ENCODE peak calls at places on chromosomes 5 and 9, in six cellular contexts. H, L, B, C, N and W are unnamed samples.

GRCh38 chr5:179162351-179163235 is 102.4 kb downstream of the ZNF354C start:
- DNase-seq in H (no peak), L (no peak), C (no peak), B (no peak), N (no peak), W (no peak)

GRCh38 chr9:129140397-129141065 is 29.3 kb downstream of the PTPA start:
- DNase-seq in C (no peak), B (peak; percentile 54), H (peak; percentile 67), L (no peak), N (peak; percentile 48), W (peak; percentile 50)

GRCh38 chr9:137030528-137030927 is 1.4 kb downstream of the FUT7 start:
- DNase-seq in C (no peak), H (no peak), N (no peak), L (no peak), B (no peak), W (no peak)

GRCh38 chr9:4519604-4520003 is 29.3 kb downstream of the SLC1A1 start:
- DNase-seq in N (no peak), L (no peak), C (no peak), B (no peak), H (no peak), W (no peak)

GRCh38 chr9:109132473-109133095 is 12.8 kb upstream of the TMEM245 start:
- DNase-seq in B (no peak), C (no peak), N (no peak), L (no peak), H (no peak), W (no peak)

GRCh38 chr5:175393922-175394321 is 50.1 kb downstream of the DRD1 start:
- DNase-seq in C (no peak), N (no peak), H (no peak), L (no peak), B (no peak), W (no peak)

GRCh38 chr5:82045526-82046267 is 73.9 kb downstream of the ATG10 start:
- DNase-seq in H (peak; percentile 20), N (no peak), C (peak; percentile 22), L (peak; percentile 47), B (no peak), W (no peak)

GRCh38 chr5:68884893-68885292 is 208.9 kb upstream of the SLC30A5 start:
- DNase-seq in L (no peak), C (no peak), B (no peak), H (no peak), N (no peak), W (no peak)

GRCh38 chr5:72244862-72245371 is 75.1 kb downstream of the MRPS27 start:
- DNase-seq in L (no peak), N (no peak), B (no peak), C (no peak), H (peak; percentile 88), W (peak; percentile 27)

GRCh38 chr5:163532203-163532892 is 26.9 kb downstream of the MAT2B start:
- DNase-seq in B (no peak), N (no peak), H (no peak), L (no peak), C (no peak), W (no peak)

GRCh38 chr5:39195198-39195826 is 24.1 kb downstream of the FYB1 start:
- DNase-seq in C (no peak), H (no peak), B (no peak), N (no peak), L (no peak), W (no peak)

GRCh38 chr9:8338249-8338721 is 538.7 kb upstream of the DMAC1 start:
- DNase-seq in B (no peak), C (no peak), N (no peak), H (peak; percentile 24), L (peak; percentile 71), W (peak; percentile 15)

GRCh38 chr9:78351816-78352215 is 54.9 kb downstream of the PSAT1 start:
- DNase-seq in C (no peak), N (no peak), L (no peak), H (no peak), B (no peak), W (no peak)

GRCh38 chr9:107480386-107480789 is 9.2 kb downstream of the KLF4 start:
- DNase-seq in N (peak; percentile 58), L (peak; percentile 54), C (no peak), H (peak; percentile 93), B (peak; percentile 17), W (no peak)

GRCh38 chr5:114686345-114686744 is 324.5 kb downstream of the KCNN2 start:
- DNase-seq in H (no peak), C (no peak), N (no peak), L (no peak), B (no peak), W (no peak)

GRCh38 chr5:112077180-112077579 is 320.2 kb upstream of the NREP start:
- DNase-seq in B (no peak), H (peak; percentile 27), N (no peak), C (peak; percentile 0), L (peak; percentile 3), W (no peak)

GRCh38 chr5:180818942-180819341 is 16.3 kb upstream of the MGAT1 start:
- DNase-seq in L (no peak), N (no peak), C (no peak), B (no peak), H (no peak), W (no peak)

GRCh38 chr9:125240649-125240999 is 519 bp downstream of the HSPA5 start:
- DNase-seq in B (peak; percentile 45), H (peak; percentile 51), C (no peak), N (peak; percentile 57), L (no peak), W (peak; percentile 59)

GRCh38 chr9:107810493-107810931 is 320.9 kb upstream of the KLF4 start:
- DNase-seq in B (no peak), C (no peak), N (no peak), H (peak; percentile 58), L (peak; percentile 7), W (peak; percentile 3)

DNA sequence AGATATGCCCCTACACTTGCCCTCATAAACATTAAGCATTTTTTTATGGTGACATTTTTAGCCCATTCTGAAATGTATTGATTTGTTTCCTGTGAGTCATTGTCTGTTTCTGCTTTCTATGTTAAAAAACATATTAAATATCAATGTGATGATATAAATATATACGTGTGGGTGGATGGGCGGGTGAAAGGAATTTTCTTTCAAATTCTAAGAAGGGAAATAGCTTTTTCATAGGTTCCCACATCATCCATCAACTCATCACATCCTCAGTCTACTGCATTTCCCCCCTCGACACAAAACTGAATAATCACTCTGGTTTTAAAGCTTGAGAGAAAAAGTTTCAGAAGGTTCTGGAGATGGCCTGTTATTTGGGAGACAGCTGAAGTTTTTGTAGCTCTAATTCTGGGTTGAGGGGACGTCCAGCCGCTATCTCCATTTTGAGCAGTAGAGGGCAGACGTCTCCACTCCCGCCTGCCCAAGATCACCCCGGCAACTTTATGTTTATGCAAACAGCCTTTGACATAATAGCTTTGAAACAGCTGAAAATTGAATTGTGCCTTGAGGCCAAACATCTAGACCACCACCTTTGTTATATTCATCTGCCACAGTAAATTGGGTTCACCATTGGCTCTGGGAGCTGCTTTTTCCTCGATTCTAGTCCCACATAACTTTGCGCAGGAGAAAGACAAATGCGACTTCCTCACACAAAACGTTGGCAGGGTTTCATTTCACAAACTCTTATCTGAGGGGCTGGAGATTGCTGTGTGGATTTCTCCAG is 216.2 kb upstream of the CLINT1 start:
- DNase-seq in B (peak; percentile 28), H (peak; percentile 62), C (peak; percentile 76), L (peak; percentile 44), N (peak; percentile 52), W (peak; percentile 58)
- H3K4me3 ChIP-seq in B (no peak overlapping the region), H (peak overlapping the region; percentile 33), C (peak overlapping the region; percentile 17), L (peak overlapping the region; percentile 20), N (peak overlapping the region; percentile 69), W (no peak overlapping the region)

GRCh38 chr5:16508730-16509531 is 43.3 kb upstream of the ZNF622 start:
- DNase-seq in N (peak; percentile 64), C (no peak), B (peak; percentile 66), H (peak; percentile 19), L (no peak), W (peak; percentile 95)

GRCh38 chr5:16510123-16510522 is 44.5 kb upstream of the ZNF622 start:
- DNase-seq in B (no peak), L (no peak), H (no peak), C (no peak), N (no peak), W (no peak)

GRCh38 chr5:16505904-16506303 is 40.3 kb upstream of the ZNF622 start:
- DNase-seq in L (no peak), B (no peak), N (no peak), H (no peak), C (no peak), W (no peak)

GRCh38 chr5:16505140-16505891 is 39.7 kb upstream of the ZNF622 start:
- DNase-seq in H (no peak), N (no peak), L (no peak), B (no peak), C (no peak), W (no peak)

GRCh38 chr5:16507716-16508115 is 42.1 kb upstream of the ZNF622 start:
- DNase-seq in N (no peak), H (no peak), C (no peak), L (no peak), B (no peak), W (no peak)
- H3K4me3 ChIP-seq in N (peak overlapping the region; percentile 71), H (no peak overlapping the region), C (no peak overlapping the region), L (no peak overlapping the region), B (peak overlapping the region; percentile 42), W (no peak overlapping the region)

DNA sequence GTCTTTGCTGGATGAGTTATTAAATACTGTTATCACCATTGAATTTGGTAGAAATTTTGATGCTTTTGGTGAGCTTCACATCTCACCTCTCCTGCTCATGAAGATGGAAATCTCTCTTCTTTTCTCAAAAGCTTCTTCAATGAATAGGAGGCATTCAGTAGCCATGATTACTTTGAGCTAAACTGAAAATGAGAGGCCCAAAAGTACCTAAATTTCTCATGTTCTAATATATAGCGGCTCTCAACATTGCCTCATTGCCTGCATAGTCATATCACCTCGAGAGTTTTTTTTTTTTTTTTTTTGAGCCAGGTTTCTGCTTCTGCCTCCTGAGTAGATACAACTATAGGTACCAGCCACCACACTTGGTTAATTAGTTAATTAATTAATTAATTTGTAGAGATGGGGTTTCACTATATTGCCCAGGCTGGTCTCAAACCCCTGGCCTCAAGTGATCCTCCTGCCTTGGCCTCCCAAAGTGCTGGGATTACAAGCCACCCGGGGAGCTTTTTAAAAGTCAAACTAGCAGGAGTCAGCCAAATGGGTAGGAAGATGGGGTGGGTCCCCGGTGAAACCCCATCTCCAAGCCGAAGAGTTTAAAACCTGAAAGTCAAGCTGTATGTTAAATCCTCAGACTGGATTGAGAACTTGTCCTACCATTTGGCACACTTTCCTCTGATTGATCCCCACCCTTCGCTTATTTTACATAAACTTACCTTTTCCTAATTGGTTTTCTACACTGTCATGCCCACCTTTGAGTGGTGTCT is 169.0 kb downstream of the DOCK2 start:
- DNase-seq in L (no peak), H (no peak), N (no peak), B (no peak), C (no peak), W (no peak)
- H3K4me3 ChIP-seq in L (no peak overlapping the region), H (no peak overlapping the region), N (no peak overlapping the region), B (no peak overlapping the region), C (no peak overlapping the region), W (no peak overlapping the region)

GRCh38 chr5:160020266-160020770 is 11.4 kb downstream of the TTC1 start:
- DNase-seq in B (no peak), L (no peak), H (peak; percentile 30), N (no peak), C (no peak), W (no peak)

GRCh38 chr5:160029004-160029403 is 20.1 kb downstream of the TTC1 start:
- DNase-seq in L (no peak), H (no peak), N (no peak), C (no peak), B (no peak), W (no peak)

GRCh38 chr5:160021818-160022446 is 13.0 kb downstream of the TTC1 start:
- DNase-seq in B (no peak), C (peak; percentile 60), L (peak; percentile 23), H (peak; percentile 80), N (no peak), W (peak; percentile 67)

GRCh38 chr5:160020969-160021368 is 12.0 kb downstream of the TTC1 start:
- DNase-seq in C (no peak), N (no peak), L (no peak), B (no peak), H (peak; percentile 78), W (no peak)

GRCh38 chr5:160023883-160024635 is 15.1 kb downstream of the TTC1 start:
- DNase-seq in N (no peak), C (no peak), H (no peak), B (no peak), L (no peak), W (no peak)
- H3K4me3 ChIP-seq in N (no peak overlapping the region), C (no peak overlapping the region), H (no peak overlapping the region), B (no peak overlapping the region), L (no peak overlapping the region), W (no peak overlapping the region)